ENCODE peak calls at places on chromosome 9, in eight cellular contexts. Z is stomach, L is tibial nerve, W is colonic mucosa, M is SK-N-SH, Q is cardiac fibroblast, C is gastrocnemius medialis, F is Caco-2. B is an unnamed sample.

GRCh38 chr9:105299190-105299854 is 54.9 kb downstream of the SLC44A1 start:
- DNase-seq in Z (peak), L (no peak), W (peak), M (no peak), Q (peak), C (no peak), F (no peak), B (no peak)

GRCh38 chr9:19551124-19551929 is 142.5 kb downstream of the ACER2 start:
- DNase-seq in Z (no peak), L (no peak), W (no peak), M (no peak), Q (no peak), C (no peak), F (no peak), B (no peak)

GRCh38 chr9:133246507-133247390 is 28.3 kb downstream of the ABO start:
- DNase-seq in Z (no peak), L (no peak), W (no peak), M (peak), Q (no peak), C (no peak), F (no peak), B (no peak)

GRCh38 chr9:76927540-76928240 is 21.8 kb upstream of the PRUNE2 start:
- DNase-seq in Z (no peak), L (no peak), W (no peak), M (no peak), Q (peak), C (no peak), F (no peak), B (no peak)

GRCh38 chr9:110013064-110013463 is 194.9 kb downstream of the C9orf152 start:
- DNase-seq in Z (no peak), L (no peak), W (no peak), M (no peak), Q (no peak), C (no peak), F (no peak), B (no peak)

GRCh38 chr9:14238044-14238443 is 75.9 kb downstream of the NFIB start:
- DNase-seq in Z (no peak), L (no peak), W (no peak), M (no peak), Q (peak), C (no peak), F (peak), B (no peak)

GRCh38 chr9:132007371-132007701 is 72.3 kb downstream of the MED27 start:
- DNase-seq in Z (no peak), L (no peak), W (no peak), M (no peak), Q (no peak), C (no peak), F (no peak), B (no peak)

GRCh38 chr9:2465921-2466460 is 155.6 kb upstream of the VLDLR start:
- DNase-seq in Z (no peak), L (no peak), W (peak), M (no peak), Q (no peak), C (peak), F (peak), B (no peak)

GRCh38 chr9:105157178-105157583 is 87.3 kb upstream of the SLC44A1 start:
- DNase-seq in Z (peak), L (peak), W (peak), M (peak), Q (peak), C (peak), F (no peak), B (peak)

GRCh38 chr9:126893079-126893478 is 21.5 kb upstream of the RALGPS1 start:
- DNase-seq in Z (no peak), L (no peak), W (no peak), M (no peak), Q (peak), C (no peak), F (no peak), B (no peak)

GRCh38 chr9:655875-656274 is 185.6 kb upstream of the DMRT1 start:
- DNase-seq in Z (peak), L (peak), W (no peak), M (no peak), Q (peak), C (peak), F (no peak), B (peak)

GRCh38 chr9:82532504-82532903 is 530.4 kb downstream of the RASEF start:
- DNase-seq in Z (no peak), L (no peak), W (no peak), M (peak), Q (peak), C (no peak), F (no peak), B (no peak)

GRCh38 chr9:136865768-136866103 is 372 bp downstream of the EDF1 start:
- DNase-seq in Z (peak), L (no peak), W (peak), M (peak), Q (no peak), C (no peak), F (peak), B (no peak)

GRCh38 chr9:2262809-2263510 is 247.8 kb downstream of the SMARCA2 start:
- DNase-seq in Z (no peak), L (no peak), W (no peak), M (no peak), Q (no peak), C (no peak), F (no peak), B (no peak)

GRCh38 chr9:75448281-75448680 is 360.0 kb downstream of the OSTF1 start:
- DNase-seq in Z (no peak), L (no peak), W (peak), M (no peak), Q (no peak), C (peak), F (no peak), B (peak)

GRCh38 chr9:135215571-135216161 is 128.2 kb downstream of the OLFM1 start:
- DNase-seq in Z (peak), L (no peak), W (no peak), M (peak), Q (no peak), C (no peak), F (no peak), B (peak)

GRCh38 chr9:95107001-95107749 is 210.3 kb downstream of the FANCC start:
- DNase-seq in Z (no peak), L (peak), W (no peak), M (no peak), Q (peak), C (no peak), F (no peak), B (peak)

GRCh38 chr9:30925635-30926034 is 1458.8 kb upstream of the ACO1 start:
- DNase-seq in Z (no peak), L (no peak), W (no peak), M (no peak), Q (no peak), C (no peak), F (no peak), B (no peak)

GRCh38 chr9:135717410-135717809 is 15.4 kb downstream of the KCNT1 start:
- DNase-seq in Z (no peak), L (no peak), W (no peak), M (no peak), Q (no peak), C (no peak), F (no peak), B (no peak)

GRCh38 chr9:110546411-110546871 is 33.1 kb downstream of the SVEP1 start:
- DNase-seq in Z (no peak), L (no peak), W (no peak), M (no peak), Q (peak), C (peak), F (no peak), B (no peak)

GRCh38 chr9:37951671-37952579 is 48.0 kb upstream of the SLC25A51 start:
- DNase-seq in Z (no peak), L (no peak), W (no peak), M (no peak), Q (peak), C (no peak), F (no peak), B (no peak)

GRCh38 chr9:37428345-37428744 is 5.8 kb downstream of the GRHPR start:
- DNase-seq in Z (no peak), L (no peak), W (no peak), M (no peak), Q (no peak), C (no peak), F (no peak), B (no peak)

GRCh38 chr9:27499481-27499880 is 24.6 kb upstream of the IFNK start:
- DNase-seq in Z (no peak), L (no peak), W (no peak), M (no peak), Q (peak), C (no peak), F (no peak), B (no peak)

GRCh38 chr9:78044189-78044588 is 12.6 kb upstream of the GNAQ start:
- DNase-seq in Z (peak), L (no peak), W (no peak), M (no peak), Q (no peak), C (no peak), F (no peak), B (no peak)

GRCh38 chr9:68750786-68751185 is 45.7 kb downstream of the PIP5K1B start:
- DNase-seq in Z (no peak), L (no peak), W (no peak), M (no peak), Q (no peak), C (no peak), F (no peak), B (no peak)

GRCh38 chr9:2939368-2939767 is 95.5 kb upstream of the PUM3 start:
- DNase-seq in Z (no peak), L (no peak), W (no peak), M (no peak), Q (no peak), C (no peak), F (no peak), B (no peak)

GRCh38 chr9:16540996-16541668 is 329.3 kb downstream of the BNC2 start:
- DNase-seq in Z (no peak), L (no peak), W (no peak), M (no peak), Q (peak), C (no peak), F (no peak), B (no peak)

GRCh38 chr9:23700359-23700758 is 125.7 kb downstream of the ELAVL2 start:
- DNase-seq in Z (no peak), L (no peak), W (no peak), M (no peak), Q (no peak), C (no peak), F (no peak), B (no peak)

GRCh38 chr9:114308361-114308950 is 14.4 kb upstream of the ORM1 start:
- DNase-seq in Z (peak), L (no peak), W (no peak), M (no peak), Q (no peak), C (no peak), F (no peak), B (peak)

GRCh38 chr9:123925161-123925560 is 4.8 kb downstream of the DENND1A start:
- DNase-seq in Z (no peak), L (no peak), W (no peak), M (no peak), Q (no peak), C (no peak), F (no peak), B (no peak)

GRCh38 chr9:36597412-36598178 is 24.9 kb downstream of the MELK start:
- DNase-seq in Z (no peak), L (no peak), W (no peak), M (peak), Q (peak), C (no peak), F (peak), B (peak)

GRCh38 chr9:74610523-74611061 is 113.5 kb downstream of the RORB start:
- DNase-seq in Z (no peak), L (no peak), W (no peak), M (no peak), Q (no peak), C (no peak), F (no peak), B (no peak)

GRCh38 chr9:112271466-112272098 is 61.8 kb downstream of the PTBP3 start:
- DNase-seq in Z (no peak), L (no peak), W (no peak), M (no peak), Q (peak), C (no peak), F (no peak), B (no peak)

GRCh38 chr9:74493512-74493911 is 3.6 kb upstream of the RORB start:
- DNase-seq in Z (no peak), L (no peak), W (no peak), M (no peak), Q (no peak), C (no peak), F (no peak), B (no peak)

GRCh38 chr9:19720374-19720773 is 68.5 kb downstream of the SLC24A2 start:
- DNase-seq in Z (no peak), L (no peak), W (no peak), M (no peak), Q (peak), C (no peak), F (no peak), B (peak)

GRCh38 chr9:95368377-95369160 is 51.1 kb upstream of the FANCC start:
- DNase-seq in Z (no peak), L (no peak), W (peak), M (no peak), Q (no peak), C (no peak), F (no peak), B (no peak)

GRCh38 chr9:110214090-110214489 is 6.1 kb upstream of the C9orf152 start:
- DNase-seq in Z (no peak), L (no peak), W (peak), M (no peak), Q (no peak), C (no peak), F (no peak), B (no peak)

GRCh38 chr9:89887286-89887685 is 282.5 kb downstream of the GADD45G start:
- DNase-seq in Z (peak), L (no peak), W (no peak), M (no peak), Q (no peak), C (no peak), F (no peak), B (no peak)

DNA sequence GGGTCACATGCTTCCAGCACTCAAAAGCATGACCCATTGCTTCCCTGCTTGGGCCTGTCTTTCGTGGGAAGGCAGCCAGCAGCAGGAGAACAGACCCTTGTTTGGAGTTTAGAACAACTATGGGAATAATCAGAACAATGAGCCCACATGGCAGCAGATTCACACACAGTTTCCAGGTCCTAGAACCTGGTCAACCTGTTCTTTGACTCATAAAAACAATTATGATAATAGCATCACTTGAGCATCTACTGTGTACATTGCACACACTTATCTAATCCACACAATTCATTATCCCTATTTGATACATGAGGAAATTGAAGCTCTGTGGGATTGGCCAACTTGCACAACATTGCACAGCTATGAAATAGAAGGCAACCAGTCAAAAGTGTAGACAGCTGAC is 41.7 kb downstream of the KLF4 start:
- DNase-seq in Z (no peak), L (no peak), W (no peak), M (no peak), Q (no peak), C (no peak), F (no peak), B (no peak)
- H3K4me3 ChIP-seq in Z (no peak), L (no peak), W (no peak), M (no peak), Q (no peak), C (no peak), F (no peak), B (no peak)

GRCh38 chr9:33151007-33151557 is 16.1 kb downstream of the B4GALT1 start:
- DNase-seq in Z (no peak), L (peak), W (peak), M (no peak), Q (peak), C (peak), F (no peak), B (peak)
- H3K4me3 ChIP-seq in Z (no peak), L (no peak), W (no peak), M (peak), Q (peak), C (peak), F (no peak), B (no peak)

GRCh38 chr9:97519441-97519970 is 18.0 kb downstream of the TMOD1 start:
- DNase-seq in Z (no peak), L (no peak), W (no peak), M (no peak), Q (no peak), C (no peak), F (no peak), B (no peak)

GRCh38 chr9:97517331-97518089 is 16.0 kb downstream of the TMOD1 start:
- DNase-seq in Z (no peak), L (no peak), W (no peak), M (no peak), Q (no peak), C (no peak), F (no peak), B (no peak)

GRCh38 chr9:97518166-97518908 is 16.9 kb downstream of the TMOD1 start:
- DNase-seq in Z (no peak), L (no peak), W (no peak), M (no peak), Q (no peak), C (no peak), F (no peak), B (no peak)

GRCh38 chr9:97516111-97516510 is 14.6 kb downstream of the TMOD1 start:
- DNase-seq in Z (no peak), L (no peak), W (no peak), M (no peak), Q (no peak), C (no peak), F (no peak), B (no peak)

DNA sequence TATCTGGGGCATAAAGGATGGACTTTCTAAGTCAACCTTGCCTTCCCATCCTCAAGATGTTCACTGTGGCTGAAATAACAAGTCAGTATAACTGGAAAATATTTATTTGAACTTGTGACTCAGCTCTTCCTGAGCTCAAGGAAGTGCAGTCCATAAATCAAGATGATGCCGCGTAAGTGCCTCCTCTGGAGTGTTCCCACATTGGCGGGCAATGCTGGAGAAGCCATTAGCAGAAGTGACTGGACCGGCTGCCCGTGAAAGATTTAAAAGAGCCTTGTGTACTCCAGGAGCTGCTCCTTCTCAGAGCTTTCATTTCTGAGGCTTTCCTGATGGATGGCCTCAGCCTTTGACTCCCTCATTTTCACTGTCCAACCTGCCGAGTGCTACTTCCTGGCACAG is 17.4 kb downstream of the TMOD1 start:
- DNase-seq in Z (peak), L (peak), W (peak), M (no peak), Q (no peak), C (peak), F (no peak), B (no peak)
- H3K4me3 ChIP-seq in Z (no peak), L (no peak), W (no peak), M (no peak), Q (no peak), C (no peak), F (no peak), B (no peak)

DNA sequence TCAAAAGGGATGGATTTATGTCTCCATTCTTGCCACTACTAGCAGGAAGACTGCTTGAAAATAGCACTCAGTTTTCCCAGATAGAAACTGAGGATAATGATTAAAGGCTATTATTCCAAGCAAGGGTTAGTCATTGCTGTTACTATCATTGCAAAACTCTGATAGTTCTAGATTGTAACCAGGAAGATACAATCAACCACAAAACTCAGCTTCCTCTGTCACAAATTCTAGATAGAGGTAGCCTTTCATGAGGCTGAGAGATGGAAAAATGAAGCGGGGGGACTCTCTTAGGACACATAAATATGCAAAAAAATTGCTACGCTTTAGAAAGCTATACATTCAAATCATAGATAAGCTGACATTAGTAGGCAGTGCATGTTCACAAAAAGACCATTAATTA is 3.1 kb downstream of the ANXA1 start:
- DNase-seq in Z (no peak), L (no peak), W (no peak), M (no peak), Q (no peak), C (no peak), F (no peak), B (no peak)
- H3K4me3 ChIP-seq in Z (peak), L (no peak), W (no peak), M (peak), Q (peak), C (peak), F (no peak), B (no peak)

GRCh38 chr9:121288557-121288873 is 20.6 kb downstream of the GSN start:
- DNase-seq in Z (no peak), L (no peak), W (peak), M (no peak), Q (no peak), C (no peak), F (no peak), B (no peak)

GRCh38 chr9:121284733-121285451 is 16.9 kb downstream of the GSN start:
- DNase-seq in Z (no peak), L (peak), W (no peak), M (no peak), Q (no peak), C (peak), F (peak), B (no peak)

GRCh38 chr9:121285835-121286687 is 18.1 kb downstream of the GSN start:
- DNase-seq in Z (peak), L (peak), W (peak), M (no peak), Q (peak), C (peak), F (peak), B (peak)

GRCh38 chr9:121286973-121287721 is 19.2 kb downstream of the GSN start:
- DNase-seq in Z (peak), L (peak), W (peak), M (no peak), Q (peak), C (peak), F (peak), B (peak)

GRCh38 chr9:121286688-121286972 is 18.7 kb downstream of the GSN start:
- DNase-seq in Z (no peak), L (no peak), W (no peak), M (no peak), Q (no peak), C (no peak), F (no peak), B (no peak)
- H3K4me3 ChIP-seq in Z (no peak), L (no peak), W (peak), M (no peak), Q (no peak), C (peak), F (no peak), B (no peak)

B was measured in testis.